ENCODE peak calls at places on chromosomes 4 and X, in seven cellular contexts. One of them, this sample, is unnamed.
A peak's percentile ranks its signal among the peaks of the same experiment; 100 is the strongest.

GRCh38 chr4:41158274-41158673 is 56.1 kb downstream of the APBB2 start:
- DNase-seq in HepG2: no peak
- DNase-seq in suprapubic skin: no peak
- DNase-seq in esophagus muscularis mucosa: peak; percentile 31
- DNase-seq in spleen: no peak
- DNase-seq in HCT116: no peak
- DNase-seq in HL-60: no peak
- DNase-seq in this sample: no peak

GRCh38 chrX:84487365-84488353 is 14.6 kb downstream of the HDX start:
- DNase-seq in HepG2: no peak
- DNase-seq in suprapubic skin: no peak
- DNase-seq in esophagus muscularis mucosa: no peak
- DNase-seq in spleen: no peak
- DNase-seq in HCT116: no peak
- DNase-seq in HL-60: no peak
- DNase-seq in this sample: no peak

GRCh38 chrX:2767631-2768455 is 16.0 kb downstream of the XG start:
- DNase-seq in HepG2: peak; percentile 37
- DNase-seq in suprapubic skin: peak; percentile 88
- DNase-seq in esophagus muscularis mucosa: no peak
- DNase-seq in spleen: no peak
- DNase-seq in HCT116: peak; percentile 7
- DNase-seq in HL-60: no peak
- DNase-seq in this sample: no peak

GRCh38 chr4:183057255-183057654 is 41.8 kb upstream of the WWC2 start:
- DNase-seq in HepG2: no peak
- DNase-seq in suprapubic skin: no peak
- DNase-seq in esophagus muscularis mucosa: no peak
- DNase-seq in spleen: no peak
- DNase-seq in HCT116: no peak
- DNase-seq in HL-60: no peak
- DNase-seq in this sample: no peak

GRCh38 chrX:140431521-140431920 is 73.3 kb downstream of the SOX3 start:
- DNase-seq in HepG2: no peak
- DNase-seq in suprapubic skin: no peak
- DNase-seq in esophagus muscularis mucosa: no peak
- DNase-seq in spleen: no peak
- DNase-seq in HCT116: no peak
- DNase-seq in HL-60: no peak
- DNase-seq in this sample: no peak

GRCh38 chr4:6342530-6343293 is 73.1 kb downstream of the WFS1 start:
- DNase-seq in HepG2: no peak
- DNase-seq in suprapubic skin: no peak
- DNase-seq in esophagus muscularis mucosa: no peak
- DNase-seq in spleen: peak; percentile 30
- DNase-seq in HCT116: no peak
- DNase-seq in HL-60: no peak
- DNase-seq in this sample: no peak

GRCh38 chrX:144275403-144275802 is 391.5 kb downstream of the UBE2NL start:
- DNase-seq in HepG2: no peak
- DNase-seq in suprapubic skin: no peak
- DNase-seq in esophagus muscularis mucosa: no peak
- DNase-seq in spleen: no peak
- DNase-seq in HCT116: no peak
- DNase-seq in HL-60: no peak
- DNase-seq in this sample: no peak

GRCh38 chr4:25425361-25425760 is 48.3 kb downstream of the ANAPC4 start:
- DNase-seq in HepG2: no peak
- DNase-seq in suprapubic skin: no peak
- DNase-seq in esophagus muscularis mucosa: no peak
- DNase-seq in spleen: no peak
- DNase-seq in HCT116: no peak
- DNase-seq in HL-60: no peak
- DNase-seq in this sample: no peak

GRCh38 chrX:77444075-77444474 is 3.1 kb upstream of the FGF16 start:
- DNase-seq in HepG2: no peak
- DNase-seq in suprapubic skin: no peak
- DNase-seq in esophagus muscularis mucosa: no peak
- DNase-seq in spleen: no peak
- DNase-seq in HCT116: no peak
- DNase-seq in HL-60: no peak
- DNase-seq in this sample: no peak

GRCh38 chrX:77440310-77440709 is 6.9 kb upstream of the FGF16 start:
- DNase-seq in HepG2: no peak
- DNase-seq in suprapubic skin: no peak
- DNase-seq in esophagus muscularis mucosa: no peak
- DNase-seq in spleen: no peak
- DNase-seq in HCT116: no peak
- DNase-seq in HL-60: no peak
- DNase-seq in this sample: no peak

GRCh38 chrX:77441479-77441878 is 5.7 kb upstream of the FGF16 start:
- DNase-seq in HepG2: no peak
- DNase-seq in suprapubic skin: no peak
- DNase-seq in esophagus muscularis mucosa: no peak
- DNase-seq in spleen: no peak
- DNase-seq in HCT116: no peak
- DNase-seq in HL-60: no peak
- DNase-seq in this sample: no peak

GRCh38 chrX:77446029-77446585 is 1.1 kb upstream of the FGF16 start:
- DNase-seq in HepG2: no peak
- DNase-seq in suprapubic skin: no peak
- DNase-seq in esophagus muscularis mucosa: no peak
- DNase-seq in spleen: no peak
- DNase-seq in HCT116: no peak
- DNase-seq in HL-60: no peak
- DNase-seq in this sample: no peak

GRCh38 chrX:77442728-77443127 is 4.5 kb upstream of the FGF16 start:
- DNase-seq in HepG2: peak; percentile 1
- DNase-seq in suprapubic skin: no peak
- DNase-seq in esophagus muscularis mucosa: no peak
- DNase-seq in spleen: no peak
- DNase-seq in HCT116: peak; percentile 59
- DNase-seq in HL-60: no peak
- DNase-seq in this sample: no peak
- TF ChIP-seq POLR2AphosphoS5 in HepG2: no peak
- TF ChIP-seq POLR2AphosphoS5 in suprapubic skin: no peak
- TF ChIP-seq POLR2AphosphoS5 in esophagus muscularis mucosa: no peak
- TF ChIP-seq POLR2AphosphoS5 in spleen: no peak
- TF ChIP-seq POLR2AphosphoS5 in HCT116: no peak
- TF ChIP-seq POLR2AphosphoS5 in HL-60: no peak
- TF ChIP-seq POLR2AphosphoS5 in this sample: no peak

GRCh38 chrX:21944136-21944615 is 3.7 kb downstream of the SMS start:
- DNase-seq in HepG2: no peak
- DNase-seq in suprapubic skin: no peak
- DNase-seq in esophagus muscularis mucosa: no peak
- DNase-seq in spleen: no peak
- DNase-seq in HCT116: no peak
- DNase-seq in HL-60: no peak
- DNase-seq in this sample: no peak

GRCh38 chrX:21934414-21934813 is 6.1 kb upstream of the SMS start:
- DNase-seq in HepG2: no peak
- DNase-seq in suprapubic skin: no peak
- DNase-seq in esophagus muscularis mucosa: no peak
- DNase-seq in spleen: no peak
- DNase-seq in HCT116: no peak
- DNase-seq in HL-60: no peak
- DNase-seq in this sample: no peak

GRCh38 chrX:21943460-21944135 is 3.1 kb downstream of the SMS start:
- DNase-seq in HepG2: no peak
- DNase-seq in suprapubic skin: no peak
- DNase-seq in esophagus muscularis mucosa: no peak
- DNase-seq in spleen: no peak
- DNase-seq in HCT116: peak; percentile 64
- DNase-seq in HL-60: no peak
- DNase-seq in this sample: no peak

GRCh38 chrX:21940356-21940829 is at the start of gene SMS:
- DNase-seq in HepG2: peak; percentile 32
- DNase-seq in suprapubic skin: peak; percentile 88
- DNase-seq in esophagus muscularis mucosa: no peak
- DNase-seq in spleen: peak; percentile 89
- DNase-seq in HCT116: no peak
- DNase-seq in HL-60: peak; percentile 62
- DNase-seq in this sample: peak; percentile 39
- TF ChIP-seq POLR2AphosphoS5 in HepG2: no peak
- TF ChIP-seq POLR2AphosphoS5 in suprapubic skin: no peak
- TF ChIP-seq POLR2AphosphoS5 in esophagus muscularis mucosa: peak; percentile 42
- TF ChIP-seq POLR2AphosphoS5 in spleen: peak; percentile 44
- TF ChIP-seq POLR2AphosphoS5 in HCT116: peak; percentile 69
- TF ChIP-seq POLR2AphosphoS5 in HL-60: no peak
- TF ChIP-seq POLR2AphosphoS5 in this sample: no peak

GRCh38 chr4:62927574-62927973 is 1481.7 kb downstream of the TECRL start:
- DNase-seq in HepG2: no peak
- DNase-seq in suprapubic skin: no peak
- DNase-seq in esophagus muscularis mucosa: no peak
- DNase-seq in spleen: no peak
- DNase-seq in HCT116: no peak
- DNase-seq in HL-60: no peak
- DNase-seq in this sample: no peak

GRCh38 chr4:62928483-62928882 is 1480.8 kb downstream of the TECRL start:
- DNase-seq in HepG2: no peak
- DNase-seq in suprapubic skin: no peak
- DNase-seq in esophagus muscularis mucosa: no peak
- DNase-seq in spleen: no peak
- DNase-seq in HCT116: no peak
- DNase-seq in HL-60: no peak
- DNase-seq in this sample: no peak

GRCh38 chr4:62923783-62924182 is 1485.5 kb downstream of the TECRL start:
- DNase-seq in HepG2: no peak
- DNase-seq in suprapubic skin: no peak
- DNase-seq in esophagus muscularis mucosa: no peak
- DNase-seq in spleen: no peak
- DNase-seq in HCT116: no peak
- DNase-seq in HL-60: no peak
- DNase-seq in this sample: no peak
- TF ChIP-seq POLR2AphosphoS5 in HepG2: no peak
- TF ChIP-seq POLR2AphosphoS5 in suprapubic skin: no peak
- TF ChIP-seq POLR2AphosphoS5 in esophagus muscularis mucosa: no peak
- TF ChIP-seq POLR2AphosphoS5 in spleen: no peak
- TF ChIP-seq POLR2AphosphoS5 in HCT116: no peak
- TF ChIP-seq POLR2AphosphoS5 in HL-60: no peak
- TF ChIP-seq POLR2AphosphoS5 in this sample: no peak

GRCh38 chr4:109994415-109994827 is 81.7 kb downstream of the EGF start:
- DNase-seq in HepG2: no peak
- DNase-seq in suprapubic skin: no peak
- DNase-seq in esophagus muscularis mucosa: no peak
- DNase-seq in spleen: no peak
- DNase-seq in HCT116: no peak
- DNase-seq in HL-60: no peak
- DNase-seq in this sample: peak; percentile 25
- TF ChIP-seq POLR2AphosphoS5 in HepG2: no peak
- TF ChIP-seq POLR2AphosphoS5 in suprapubic skin: no peak
- TF ChIP-seq POLR2AphosphoS5 in esophagus muscularis mucosa: no peak
- TF ChIP-seq POLR2AphosphoS5 in spleen: no peak
- TF ChIP-seq POLR2AphosphoS5 in HCT116: no peak
- TF ChIP-seq POLR2AphosphoS5 in HL-60: no peak
- TF ChIP-seq POLR2AphosphoS5 in this sample: no peak

GRCh38 chr4:94516999-94517398 is 65.3 kb downstream of the PDLIM5 start:
- DNase-seq in HepG2: no peak
- DNase-seq in suprapubic skin: no peak
- DNase-seq in esophagus muscularis mucosa: no peak
- DNase-seq in spleen: no peak
- DNase-seq in HCT116: peak; percentile 37
- DNase-seq in HL-60: no peak
- DNase-seq in this sample: no peak
- TF ChIP-seq POLR2AphosphoS5 in HepG2: no peak
- TF ChIP-seq POLR2AphosphoS5 in suprapubic skin: no peak
- TF ChIP-seq POLR2AphosphoS5 in esophagus muscularis mucosa: no peak
- TF ChIP-seq POLR2AphosphoS5 in spleen: no peak
- TF ChIP-seq POLR2AphosphoS5 in HCT116: no peak
- TF ChIP-seq POLR2AphosphoS5 in HL-60: no peak
- TF ChIP-seq POLR2AphosphoS5 in this sample: no peak

GRCh38 chrX:63408050-63408449 is 56.9 kb upstream of the SPIN4 start:
- DNase-seq in HepG2: no peak
- DNase-seq in suprapubic skin: no peak
- DNase-seq in esophagus muscularis mucosa: no peak
- DNase-seq in spleen: no peak
- DNase-seq in HCT116: no peak
- DNase-seq in HL-60: no peak
- DNase-seq in this sample: no peak

GRCh38 chrX:63400340-63400739 is 49.2 kb upstream of the SPIN4 start:
- DNase-seq in HepG2: no peak
- DNase-seq in suprapubic skin: no peak
- DNase-seq in esophagus muscularis mucosa: no peak
- DNase-seq in spleen: no peak
- DNase-seq in HCT116: no peak
- DNase-seq in HL-60: no peak
- DNase-seq in this sample: no peak

DNA sequence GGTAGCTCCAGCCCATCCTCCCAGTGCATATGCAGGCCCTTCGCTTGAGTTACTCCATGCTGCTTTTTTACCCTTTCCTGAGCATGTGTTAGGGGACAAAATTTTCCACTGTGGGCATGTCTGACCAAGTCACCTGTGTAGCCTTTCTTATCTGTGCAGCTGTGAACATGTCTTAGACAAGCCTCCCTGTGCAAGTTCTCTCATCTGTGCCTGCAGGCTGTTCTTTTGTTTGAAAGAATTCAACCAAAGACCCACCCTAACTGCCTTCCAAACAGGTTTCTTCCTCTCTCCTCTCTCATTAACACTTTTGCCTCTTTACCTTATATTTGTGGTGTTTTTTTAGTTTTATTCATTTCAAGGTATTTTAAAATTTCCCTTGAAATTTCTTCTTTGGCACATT is 53.2 kb upstream of the SPIN4 start:
- DNase-seq in HepG2: no peak
- DNase-seq in suprapubic skin: no peak
- DNase-seq in esophagus muscularis mucosa: no peak
- DNase-seq in spleen: no peak
- DNase-seq in HCT116: no peak
- DNase-seq in HL-60: no peak
- DNase-seq in this sample: no peak
- TF ChIP-seq POLR2AphosphoS5 in HepG2: no peak
- TF ChIP-seq POLR2AphosphoS5 in suprapubic skin: no peak
- TF ChIP-seq POLR2AphosphoS5 in esophagus muscularis mucosa: no peak
- TF ChIP-seq POLR2AphosphoS5 in spleen: no peak
- TF ChIP-seq POLR2AphosphoS5 in HCT116: no peak
- TF ChIP-seq POLR2AphosphoS5 in HL-60: no peak
- TF ChIP-seq POLR2AphosphoS5 in this sample: no peak

GRCh38 chr4:77586953-77587383 is 18.7 kb upstream of the CXCL13 start:
- DNase-seq in HepG2: no peak
- DNase-seq in suprapubic skin: no peak
- DNase-seq in esophagus muscularis mucosa: no peak
- DNase-seq in spleen: peak; percentile 75
- DNase-seq in HCT116: no peak
- DNase-seq in HL-60: peak; percentile 70
- DNase-seq in this sample: peak; percentile 26
- TF ChIP-seq POLR2AphosphoS5 in HepG2: no peak
- TF ChIP-seq POLR2AphosphoS5 in suprapubic skin: no peak
- TF ChIP-seq POLR2AphosphoS5 in esophagus muscularis mucosa: no peak
- TF ChIP-seq POLR2AphosphoS5 in spleen: no peak
- TF ChIP-seq POLR2AphosphoS5 in HCT116: no peak
- TF ChIP-seq POLR2AphosphoS5 in HL-60: no peak
- TF ChIP-seq POLR2AphosphoS5 in this sample: no peak

DNA sequence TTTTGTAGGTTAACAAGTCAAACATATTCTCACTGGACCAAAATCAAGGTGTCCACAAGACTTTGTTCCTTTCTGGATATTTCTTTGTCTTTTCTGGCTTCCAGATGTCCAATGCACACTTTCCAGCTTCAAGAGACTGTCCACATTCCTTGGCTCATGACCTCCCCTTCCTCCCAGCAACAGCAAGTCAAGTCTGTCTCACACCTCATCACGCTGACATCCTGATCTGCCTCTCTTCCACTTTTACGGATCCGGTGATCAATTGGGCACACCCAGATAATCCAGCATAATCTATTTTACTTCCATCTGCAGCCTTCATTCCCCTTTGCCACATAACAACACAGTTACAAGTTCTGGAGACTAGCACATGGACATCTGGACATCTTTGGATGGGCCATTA is 9.6 kb downstream of the TIFA start:
- DNase-seq in HepG2: no peak
- DNase-seq in suprapubic skin: no peak
- DNase-seq in esophagus muscularis mucosa: no peak
- DNase-seq in spleen: no peak
- DNase-seq in HCT116: no peak
- DNase-seq in HL-60: no peak
- DNase-seq in this sample: no peak
- TF ChIP-seq POLR2AphosphoS5 in HepG2: no peak
- TF ChIP-seq POLR2AphosphoS5 in suprapubic skin: no peak
- TF ChIP-seq POLR2AphosphoS5 in esophagus muscularis mucosa: no peak
- TF ChIP-seq POLR2AphosphoS5 in spleen: no peak
- TF ChIP-seq POLR2AphosphoS5 in HCT116: no peak
- TF ChIP-seq POLR2AphosphoS5 in HL-60: no peak
- TF ChIP-seq POLR2AphosphoS5 in this sample: peak; percentile 71